ENCODE peak calls at places on chromosomes 16 and 17, in five cellular contexts. P, B, W, I and X are unnamed samples.
A peak's percentile ranks its signal among the peaks of the same experiment; 100 is the strongest.

GRCh38 chr16:20803192-20803560 is 3.1 kb downstream of the ERI2 start:
- DNase-seq in P (no peak), B (no peak), W (no peak), I (no peak), X (no peak)

GRCh38 chr17:5133311-5133710 is 17.5 kb downstream of the USP6 start:
- DNase-seq in P (no peak), B (no peak), W (no peak), I (no peak), X (no peak)

GRCh38 chr16:10318798-10319500 is 66.9 kb upstream of the ATF7IP2 start:
- DNase-seq in P (no peak), B (no peak), W (no peak), I (no peak), X (no peak)

GRCh38 chr17:27354051-27354490 is 60.2 kb downstream of the WSB1 start:
- DNase-seq in P (no peak), B (no peak), W (no peak), I (no peak), X (no peak)

GRCh38 chr17:39813631-39814030 is 50.5 kb downstream of the IKZF3 start:
- DNase-seq in P (peak; percentile 42), B (no peak), W (no peak), I (peak; percentile 53), X (no peak)

GRCh38 chr17:55458977-55459376 is 37.3 kb upstream of the MMD start:
- DNase-seq in P (peak; percentile 81), B (no peak), W (no peak), I (peak; percentile 67), X (no peak)

GRCh38 chr17:47741793-47742145 is 8.7 kb downstream of the TBX21 start:
- DNase-seq in P (no peak), B (no peak), W (no peak), I (no peak), X (no peak)

GRCh38 chr17:43721537-43722268 is 36.9 kb downstream of the SOST start:
- DNase-seq in P (no peak), B (no peak), W (peak; percentile 52), I (no peak), X (no peak)

GRCh38 chr16:29816694-29817441 is 916 bp downstream of the PAGR1 start:
- DNase-seq in P (peak; percentile 74), B (peak; percentile 67), W (peak; percentile 80), I (peak; percentile 62), X (no peak)

GRCh38 chr16:14193316-14193871 is 122.3 kb downstream of the MRTFB start:
- DNase-seq in P (peak; percentile 70), B (no peak), W (no peak), I (peak; percentile 15), X (no peak)

GRCh38 chr16:89230210-89230609 is 12.7 kb downstream of the ZNF778 start:
- DNase-seq in P (no peak), B (no peak), W (no peak), I (no peak), X (no peak)

GRCh38 chr16:14399397-14400284 is 230.4 kb downstream of the PARN start:
- DNase-seq in P (no peak), B (peak; percentile 61), W (no peak), I (no peak), X (no peak)

GRCh38 chr16:46555981-46556380 is 65.2 kb downstream of the SHCBP1 start:
- DNase-seq in P (no peak), B (no peak), W (no peak), I (no peak), X (no peak)